ENCODE peak calls at places on chromosomes 13 and 19, in seven cellular contexts. W is neural crest cell, H is PC-9, E is psoas muscle, Q is endothelial cell, Z is ascending aorta, O is omental fat pad. F is an unnamed sample.

GRCh38 chr13:96020155-96020575 is 33.0 kb downstream of the UGGT2 start:
- DNase-seq in W (peak; percentile 7), H (peak; percentile 19), E (no peak), Q (peak; percentile 55), Z (no peak), O (no peak), F (no peak)

GRCh38 chr19:44260343-44260681 is 626 bp downstream of the ZNF233 start:
- DNase-seq in W (no peak), H (no peak), E (no peak), Q (no peak), Z (no peak), O (no peak), F (no peak)

GRCh38 chr19:14843587-14843986 is 5.1 kb downstream of the OR7A10 start:
- DNase-seq in W (no peak), H (no peak), E (no peak), Q (no peak), Z (no peak), O (no peak), F (no peak)

GRCh38 chr13:33452873-33453558 is 167.5 kb upstream of the STARD13 start:
- DNase-seq in W (no peak), H (no peak), E (no peak), Q (no peak), Z (no peak), O (no peak), F (no peak)

GRCh38 chr19:14033946-14034345 is 2.4 kb downstream of the IL27RA start:
- DNase-seq in W (no peak), H (no peak), E (no peak), Q (no peak), Z (no peak), O (no peak), F (no peak)

GRCh38 chr19:2059422-2060201 is 8.6 kb upstream of the MKNK2 start:
- DNase-seq in W (peak; percentile 30), H (peak; percentile 94), E (peak; percentile 85), Q (no peak), Z (peak; percentile 88), O (no peak), F (no peak)

GRCh38 chr13:48629282-48629681 is 24.4 kb upstream of the CYSLTR2 start:
- DNase-seq in W (no peak), H (no peak), E (no peak), Q (no peak), Z (no peak), O (no peak), F (no peak)

GRCh38 chr13:42969558-42970172 is 22.4 kb downstream of the EPSTI1 start:
- DNase-seq in W (peak; percentile 92), H (peak; percentile 57), E (peak; percentile 81), Q (peak; percentile 86), Z (peak; percentile 85), O (peak; percentile 60), F (peak; percentile 81)

GRCh38 chr13:39253774-39254173 is 215.5 kb downstream of the NHLRC3 start:
- DNase-seq in W (no peak), H (no peak), E (no peak), Q (no peak), Z (no peak), O (no peak), F (no peak)

GRCh38 chr13:28657784-28658538 is 969 bp upstream of the POMP start:
- DNase-seq in W (no peak), H (no peak), E (no peak), Q (no peak), Z (no peak), O (no peak), F (no peak)
- TF ChIP-seq CTCF in W (no peak), H (no peak), E (no peak), Q (no peak), Z (no peak), O (no peak), F (no peak)

GRCh38 chr19:8412783-8413592 is at the start of gene MARCHF2:
- DNase-seq in W (peak; percentile 93), H (peak; percentile 97), E (peak; percentile 97), Q (peak; percentile 99), Z (peak; percentile 98), O (peak; percentile 83), F (peak; percentile 96)
- TF ChIP-seq CTCF in W (peak; percentile 71), H (peak; percentile 76), E (peak; percentile 52), Q (peak; percentile 62), Z (peak; percentile 84), O (no peak), F (peak; percentile 63)

GRCh38 chr19:28324275-28325060 is 888.5 kb downstream of the UQCRFS1 start:
- DNase-seq in W (no peak), H (no peak), E (no peak), Q (no peak), Z (no peak), O (no peak), F (no peak)
- TF ChIP-seq CTCF in W (peak; percentile 38), H (no peak), E (no peak), Q (no peak), Z (no peak), O (no peak), F (no peak)

DNA sequence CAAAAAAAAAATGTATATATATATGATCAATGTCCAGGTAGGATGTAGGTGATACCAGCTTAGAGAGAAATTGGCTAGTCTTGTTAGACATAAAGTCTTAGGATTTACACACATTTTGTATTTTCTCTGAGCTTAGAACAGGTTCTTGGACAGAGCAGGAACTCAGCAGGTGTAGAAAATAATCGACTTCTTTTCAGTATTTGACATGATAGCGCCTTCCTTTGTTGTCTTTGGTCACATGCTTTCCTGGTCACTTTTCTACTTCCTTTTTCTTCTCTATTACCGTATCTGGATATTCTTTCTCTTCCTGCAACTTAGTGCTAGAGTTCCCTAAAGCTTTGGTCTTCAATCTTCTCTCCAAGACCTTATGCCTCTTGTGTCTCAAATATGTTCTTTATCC is 107.4 kb downstream of the LRCH1 start:
- DNase-seq in W (no peak), H (no peak), E (no peak), Q (no peak), Z (no peak), O (no peak), F (no peak)
- TF ChIP-seq CTCF in W (no peak), H (no peak), E (no peak), Q (no peak), Z (no peak), O (no peak), F (no peak)

GRCh38 chr19:48381178-48381950 is 10.0 kb downstream of the KDELR1 start:
- DNase-seq in W (no peak), H (no peak), E (no peak), Q (no peak), Z (no peak), O (no peak), F (no peak)
- TF ChIP-seq CTCF in W (no peak), H (no peak), E (no peak), Q (no peak), Z (no peak), O (no peak), F (no peak)

DNA sequence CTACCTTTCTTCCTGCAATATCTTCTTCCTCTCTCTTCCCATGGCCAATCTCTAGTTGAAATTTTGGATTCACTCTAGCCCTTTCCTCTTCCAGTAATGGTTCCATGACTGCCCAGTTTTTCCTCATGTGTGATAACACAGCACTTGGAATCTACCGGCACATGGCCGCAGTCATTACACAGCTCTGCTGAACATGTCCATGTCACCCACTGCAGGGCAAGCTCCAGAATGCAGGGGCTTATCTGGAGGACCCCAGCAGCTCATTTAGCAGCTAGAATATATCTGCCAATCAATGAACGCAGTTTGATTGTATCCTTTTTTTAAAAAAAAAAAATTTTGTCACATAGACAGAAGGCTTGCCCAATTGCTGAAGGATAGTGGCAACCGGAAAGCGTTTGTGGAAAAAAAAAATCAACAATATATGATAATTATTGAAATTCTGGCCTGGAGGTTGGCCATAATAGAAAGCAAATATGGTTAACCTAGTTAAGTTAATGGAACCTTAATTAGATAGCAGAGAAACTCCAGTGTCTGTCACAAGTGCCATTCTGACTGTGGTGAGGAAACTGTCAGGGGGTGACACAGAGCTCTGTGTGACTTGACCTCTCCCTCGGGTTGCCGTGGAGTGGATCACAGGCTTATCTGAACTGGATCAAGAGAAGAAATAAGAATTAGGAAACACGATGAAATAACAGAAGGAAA is 426.7 kb downstream of the LIG4 start:
- DNase-seq in W (no peak), H (no peak), E (no peak), Q (no peak), Z (no peak), O (no peak), F (no peak)
- TF ChIP-seq CTCF in W (no peak), H (no peak), E (no peak), Q (no peak), Z (no peak), O (no peak), F (no peak)

GRCh38 chr19:17777840-17778620 is 16.9 kb upstream of the B3GNT3 start:
- DNase-seq in W (peak; percentile 50), H (peak; percentile 91), E (peak; percentile 52), Q (peak; percentile 60), Z (no peak), O (peak; percentile 35), F (no peak)
- TF ChIP-seq CTCF in W (no peak), H (no peak), E (no peak), Q (no peak), Z (no peak), O (no peak), F (no peak)

F was measured in natural killer cell.